ENCODE peak calls at places on chromosome 17, in seven cellular contexts. One of them, this sample, is unnamed.
A peak's percentile ranks its signal among the peaks of the same experiment; 100 is the strongest.

GRCh38 chr17:20999841-21000532 is 42.8 kb downstream of the USP22 start:
- DNase-seq in Peyer's patch: peak; percentile 32
- DNase-seq in fibroblast of lung: no peak
- DNase-seq in mammary epithelial cell: no peak
- DNase-seq in adrenal gland: no peak
- DNase-seq in breast epithelium: no peak
- DNase-seq in uterus: no peak
- DNase-seq in this sample: no peak

GRCh38 chr17:40556884-40557414 is 8.3 kb downstream of the CCR7 start:
- DNase-seq in mammary epithelial cell: no peak
- DNase-seq in fibroblast of lung: no peak
- DNase-seq in breast epithelium: no peak
- DNase-seq in uterus: peak; percentile 71
- DNase-seq in Peyer's patch: peak; percentile 46
- DNase-seq in adrenal gland: no peak
- DNase-seq in this sample: no peak

GRCh38 chr17:28008526-28008925 is 34.0 kb upstream of the NLK start:
- DNase-seq in uterus: no peak
- DNase-seq in breast epithelium: no peak
- DNase-seq in mammary epithelial cell: peak; percentile 60
- DNase-seq in Peyer's patch: no peak
- DNase-seq in adrenal gland: peak; percentile 54
- DNase-seq in fibroblast of lung: peak; percentile 53
- DNase-seq in this sample: peak; percentile 57

GRCh38 chr17:18004901-18005305 is 32.2 kb downstream of the DRC3 start:
- DNase-seq in fibroblast of lung: no peak
- DNase-seq in uterus: no peak
- DNase-seq in adrenal gland: no peak
- DNase-seq in mammary epithelial cell: no peak
- DNase-seq in Peyer's patch: no peak
- DNase-seq in breast epithelium: no peak
- DNase-seq in this sample: no peak

GRCh38 chr17:78499715-78500540 is 77.3 kb downstream of the DNAH17 start:
- DNase-seq in uterus: no peak
- DNase-seq in adrenal gland: no peak
- DNase-seq in breast epithelium: no peak
- DNase-seq in Peyer's patch: no peak
- DNase-seq in mammary epithelial cell: no peak
- DNase-seq in fibroblast of lung: no peak
- DNase-seq in this sample: no peak

GRCh38 chr17:80260791-80261158 is at the start of gene RNF213:
- DNase-seq in adrenal gland: peak; percentile 63
- DNase-seq in fibroblast of lung: peak; percentile 19
- DNase-seq in mammary epithelial cell: no peak
- DNase-seq in breast epithelium: no peak
- DNase-seq in Peyer's patch: peak; percentile 85
- DNase-seq in uterus: peak; percentile 56
- DNase-seq in this sample: peak; percentile 59

GRCh38 chr17:69972251-69972650 is 102.8 kb upstream of the KCNJ16 start:
- DNase-seq in mammary epithelial cell: no peak
- DNase-seq in uterus: no peak
- DNase-seq in breast epithelium: no peak
- DNase-seq in adrenal gland: no peak
- DNase-seq in Peyer's patch: no peak
- DNase-seq in fibroblast of lung: no peak
- DNase-seq in this sample: no peak

GRCh38 chr17:77436058-77436442 is 295.3 kb downstream of the SEC14L1 start:
- DNase-seq in uterus: peak; percentile 50
- DNase-seq in breast epithelium: no peak
- DNase-seq in fibroblast of lung: peak; percentile 74
- DNase-seq in Peyer's patch: no peak
- DNase-seq in adrenal gland: no peak
- DNase-seq in mammary epithelial cell: no peak
- DNase-seq in this sample: no peak

GRCh38 chr17:78708510-78708973 is 73.5 kb downstream of the CYTH1 start:
- DNase-seq in fibroblast of lung: peak; percentile 84
- DNase-seq in breast epithelium: no peak
- DNase-seq in Peyer's patch: peak; percentile 74
- DNase-seq in mammary epithelial cell: peak; percentile 62
- DNase-seq in uterus: peak; percentile 58
- DNase-seq in adrenal gland: peak; percentile 70
- DNase-seq in this sample: peak; percentile 76

GRCh38 chr17:79027274-79027924 is 3.4 kb downstream of the C1QTNF1 start:
- DNase-seq in adrenal gland: peak; percentile 76
- DNase-seq in breast epithelium: no peak
- DNase-seq in fibroblast of lung: no peak
- DNase-seq in mammary epithelial cell: no peak
- DNase-seq in uterus: peak; percentile 15
- DNase-seq in Peyer's patch: peak; percentile 58
- DNase-seq in this sample: no peak

GRCh38 chr17:45320931-45321461 is 4.2 kb upstream of the MAP3K14 start:
- DNase-seq in adrenal gland: no peak
- DNase-seq in uterus: no peak
- DNase-seq in fibroblast of lung: peak; percentile 97
- DNase-seq in Peyer's patch: no peak
- DNase-seq in mammary epithelial cell: peak; percentile 96
- DNase-seq in breast epithelium: no peak
- DNase-seq in this sample: peak; percentile 28

GRCh38 chr17:74807925-74808324 is 31.8 kb upstream of the NAT9 start:
- DNase-seq in Peyer's patch: no peak
- DNase-seq in adrenal gland: no peak
- DNase-seq in breast epithelium: no peak
- DNase-seq in uterus: no peak
- DNase-seq in mammary epithelial cell: no peak
- DNase-seq in fibroblast of lung: peak; percentile 31
- DNase-seq in this sample: no peak

GRCh38 chr17:45147102-45147580 is 1.1 kb upstream of the HEXIM1 start:
- DNase-seq in breast epithelium: peak; percentile 64
- DNase-seq in uterus: no peak
- DNase-seq in adrenal gland: no peak
- DNase-seq in Peyer's patch: peak; percentile 78
- DNase-seq in fibroblast of lung: no peak
- DNase-seq in mammary epithelial cell: no peak
- DNase-seq in this sample: peak; percentile 76

GRCh38 chr17:16352303-16352837 is 899 bp downstream of the CENPV start:
- DNase-seq in fibroblast of lung: peak; percentile 36
- DNase-seq in uterus: peak; percentile 31
- DNase-seq in mammary epithelial cell: peak; percentile 19
- DNase-seq in Peyer's patch: peak; percentile 70
- DNase-seq in adrenal gland: peak; percentile 48
- DNase-seq in breast epithelium: no peak
- DNase-seq in this sample: peak; percentile 56

GRCh38 chr17:17545984-17546383 is 45.5 kb downstream of the PEMT start:
- DNase-seq in uterus: no peak
- DNase-seq in mammary epithelial cell: no peak
- DNase-seq in Peyer's patch: no peak
- DNase-seq in breast epithelium: no peak
- DNase-seq in fibroblast of lung: no peak
- DNase-seq in adrenal gland: no peak
- DNase-seq in this sample: no peak

GRCh38 chr17:15782809-15783208 is 50.7 kb downstream of the TBC1D26 start:
- DNase-seq in uterus: peak; percentile 68
- DNase-seq in adrenal gland: peak; percentile 64
- DNase-seq in breast epithelium: peak; percentile 44
- DNase-seq in fibroblast of lung: peak; percentile 55
- DNase-seq in mammary epithelial cell: no peak
- DNase-seq in Peyer's patch: peak; percentile 63
- DNase-seq in this sample: peak; percentile 4

DNA sequence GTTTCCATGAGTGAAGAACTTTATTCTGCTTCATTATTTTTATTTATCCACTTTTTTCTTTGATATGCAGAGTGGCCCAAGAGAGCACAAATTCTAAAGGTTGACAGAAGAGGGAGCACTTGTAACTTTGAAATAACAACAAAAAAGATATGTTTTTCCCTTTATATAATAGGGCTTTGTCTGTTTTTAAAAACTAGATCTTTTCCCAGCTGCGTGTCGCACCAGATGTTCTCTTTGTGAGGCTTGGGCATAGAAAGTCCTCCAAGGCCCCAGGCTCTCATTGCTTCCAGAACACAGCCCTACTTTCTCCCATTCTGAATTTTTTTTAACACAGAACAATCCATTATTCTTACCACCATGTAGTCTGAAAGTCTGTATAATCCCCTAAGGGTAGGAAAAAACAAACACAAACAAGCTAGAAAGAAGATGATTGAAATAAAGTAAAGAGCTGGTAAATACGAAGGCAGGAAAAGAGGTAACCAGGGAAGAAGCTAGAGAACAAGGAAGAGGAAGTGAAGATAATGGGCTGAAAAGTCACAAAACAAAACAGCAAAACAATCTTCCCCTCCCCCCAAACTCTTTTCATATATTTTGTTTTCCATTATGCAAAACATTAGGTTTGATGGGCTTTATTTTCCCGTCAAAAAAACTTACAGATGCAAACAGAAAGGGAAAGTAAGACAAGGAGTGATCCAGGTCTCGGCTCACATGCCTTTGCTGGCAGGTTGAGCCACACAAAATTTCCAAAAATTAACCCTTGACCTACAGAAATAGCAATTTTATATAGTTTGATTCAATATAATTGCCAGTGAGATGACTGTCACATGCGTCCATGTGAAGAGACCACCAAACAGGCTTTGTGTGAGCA is 160.3 kb downstream of the ABCA8 start:
- DNase-seq in Peyer's patch: no peak
- DNase-seq in adrenal gland: no peak
- DNase-seq in fibroblast of lung: peak; percentile 81
- DNase-seq in uterus: no peak
- DNase-seq in mammary epithelial cell: no peak
- DNase-seq in breast epithelium: no peak
- DNase-seq in this sample: no peak
- TF ChIP-seq CTCF in Peyer's patch: no peak
- TF ChIP-seq CTCF in adrenal gland: peak; percentile 18
- TF ChIP-seq CTCF in fibroblast of lung: no peak
- TF ChIP-seq CTCF in uterus: peak; percentile 33
- TF ChIP-seq CTCF in mammary epithelial cell: peak; percentile 43
- TF ChIP-seq CTCF in breast epithelium: peak; percentile 24
- TF ChIP-seq CTCF in this sample: no peak

GRCh38 chr17:51032850-51033249 is 87.8 kb downstream of the SPAG9 start:
- DNase-seq in fibroblast of lung: no peak
- DNase-seq in Peyer's patch: no peak
- DNase-seq in uterus: no peak
- DNase-seq in breast epithelium: no peak
- DNase-seq in adrenal gland: no peak
- DNase-seq in mammary epithelial cell: no peak
- DNase-seq in this sample: no peak

GRCh38 chr17:51035436-51035835 is 85.2 kb downstream of the SPAG9 start:
- DNase-seq in mammary epithelial cell: peak; percentile 24
- DNase-seq in Peyer's patch: no peak
- DNase-seq in fibroblast of lung: peak; percentile 31
- DNase-seq in uterus: no peak
- DNase-seq in adrenal gland: no peak
- DNase-seq in breast epithelium: no peak
- DNase-seq in this sample: no peak

GRCh38 chr17:51034800-51035199 is 85.9 kb downstream of the SPAG9 start:
- DNase-seq in uterus: no peak
- DNase-seq in adrenal gland: no peak
- DNase-seq in Peyer's patch: no peak
- DNase-seq in breast epithelium: no peak
- DNase-seq in mammary epithelial cell: no peak
- DNase-seq in fibroblast of lung: no peak
- DNase-seq in this sample: no peak

DNA sequence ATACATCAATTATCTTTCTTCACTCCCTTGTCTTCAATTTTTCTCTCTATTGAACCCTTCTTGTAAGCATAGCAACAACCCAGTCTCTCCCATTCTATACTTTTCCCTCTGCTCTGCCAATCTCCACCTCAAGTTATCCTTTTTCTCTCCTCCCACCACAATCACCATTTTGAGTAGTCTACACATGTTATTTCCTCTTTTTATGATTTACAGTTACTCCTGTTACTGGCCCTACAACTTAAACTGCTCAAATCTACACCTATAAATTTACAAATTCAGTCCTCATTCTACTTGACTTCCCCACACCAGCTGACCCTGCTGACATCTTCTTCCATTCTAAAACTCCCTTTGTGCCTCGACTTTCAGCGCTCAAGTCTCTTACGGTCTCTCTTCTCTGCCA is 84.6 kb downstream of the SPAG9 start:
- DNase-seq in uterus: no peak
- DNase-seq in fibroblast of lung: no peak
- DNase-seq in mammary epithelial cell: no peak
- DNase-seq in breast epithelium: no peak
- DNase-seq in Peyer's patch: no peak
- DNase-seq in adrenal gland: no peak
- DNase-seq in this sample: no peak
- TF ChIP-seq CTCF in uterus: no peak
- TF ChIP-seq CTCF in fibroblast of lung: no peak
- TF ChIP-seq CTCF in mammary epithelial cell: no peak
- TF ChIP-seq CTCF in breast epithelium: no peak
- TF ChIP-seq CTCF in Peyer's patch: no peak
- TF ChIP-seq CTCF in adrenal gland: no peak
- TF ChIP-seq CTCF in this sample: no peak

GRCh38 chr17:11506635-11507034 is 91.6 kb upstream of the DNAH9 start:
- DNase-seq in adrenal gland: peak; percentile 15
- DNase-seq in fibroblast of lung: no peak
- DNase-seq in uterus: no peak
- DNase-seq in breast epithelium: no peak
- DNase-seq in Peyer's patch: no peak
- DNase-seq in mammary epithelial cell: no peak
- DNase-seq in this sample: no peak

GRCh38 chr17:11499881-11500280 is 98.4 kb upstream of the DNAH9 start:
- DNase-seq in Peyer's patch: no peak
- DNase-seq in adrenal gland: no peak
- DNase-seq in mammary epithelial cell: no peak
- DNase-seq in fibroblast of lung: no peak
- DNase-seq in breast epithelium: no peak
- DNase-seq in uterus: no peak
- DNase-seq in this sample: no peak

DNA sequence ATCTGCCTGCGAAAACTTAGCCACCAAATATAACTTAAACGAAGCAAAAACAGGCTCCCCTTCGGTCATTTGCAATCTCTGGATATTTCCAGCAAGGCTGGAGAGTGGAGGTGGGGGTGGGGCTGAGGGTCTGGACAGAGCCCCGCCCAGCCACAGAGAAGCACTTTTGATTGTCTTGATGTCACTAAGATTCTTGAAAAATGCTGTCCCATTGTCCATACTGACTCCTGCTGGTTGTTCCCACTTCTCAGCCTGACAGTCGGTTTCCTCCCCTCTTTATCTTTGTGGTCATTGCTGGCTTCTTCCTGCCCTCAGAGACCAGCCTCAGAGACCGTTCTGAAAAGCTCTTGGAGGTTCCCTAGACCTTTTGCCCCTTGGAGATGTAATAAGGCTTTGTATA is 95.0 kb upstream of the DNAH9 start:
- DNase-seq in fibroblast of lung: no peak
- DNase-seq in Peyer's patch: no peak
- DNase-seq in breast epithelium: no peak
- DNase-seq in mammary epithelial cell: no peak
- DNase-seq in adrenal gland: no peak
- DNase-seq in uterus: no peak
- DNase-seq in this sample: no peak
- TF ChIP-seq CTCF in fibroblast of lung: no peak
- TF ChIP-seq CTCF in Peyer's patch: no peak
- TF ChIP-seq CTCF in breast epithelium: no peak
- TF ChIP-seq CTCF in mammary epithelial cell: no peak
- TF ChIP-seq CTCF in adrenal gland: no peak
- TF ChIP-seq CTCF in uterus: no peak
- TF ChIP-seq CTCF in this sample: no peak

DNA sequence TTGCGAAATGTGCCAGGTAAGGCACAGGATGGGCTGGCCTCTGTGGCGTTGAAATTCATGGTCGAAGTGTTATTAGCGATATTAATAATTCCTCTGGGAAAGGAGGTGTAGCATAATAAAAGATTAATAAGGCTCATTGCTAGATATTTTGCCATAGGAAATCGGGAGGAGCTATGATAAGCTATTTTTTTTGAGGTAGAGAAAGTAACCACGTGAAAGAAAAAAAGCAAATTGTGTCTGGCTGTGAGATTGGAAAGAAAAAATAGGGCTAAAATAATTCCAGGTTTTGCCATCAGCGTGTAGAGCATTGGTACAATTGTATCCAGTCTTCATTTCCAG is 1.0 kb downstream of the TANC2 start:
- DNase-seq in fibroblast of lung: no peak
- DNase-seq in Peyer's patch: no peak
- DNase-seq in mammary epithelial cell: no peak
- DNase-seq in breast epithelium: no peak
- DNase-seq in adrenal gland: no peak
- DNase-seq in uterus: no peak
- DNase-seq in this sample: no peak
- TF ChIP-seq CTCF in fibroblast of lung: no peak
- TF ChIP-seq CTCF in Peyer's patch: no peak
- TF ChIP-seq CTCF in mammary epithelial cell: no peak
- TF ChIP-seq CTCF in breast epithelium: no peak
- TF ChIP-seq CTCF in adrenal gland: no peak
- TF ChIP-seq CTCF in uterus: no peak
- TF ChIP-seq CTCF in this sample: no peak

This sample was measured in Calu3.